ENCODE peak calls at places on chromosomes 1 and 21, in seven cellular contexts. One of them, this sample, is unnamed.

GRCh38 chr1:226643701-226644540 is 95.2 kb downstream of the ITPKB start:
- DNase-seq in neuronal stem cell: no peak
- DNase-seq in astrocyte of the spinal cord: no peak
- DNase-seq in dorsolateral prefrontal cortex: no peak
- DNase-seq in HFF-Myc: no peak
- DNase-seq in H7: no peak
- DNase-seq in CD4-positive, CD25-positive, alpha-beta regulatory T cell: peak
- DNase-seq in this sample: no peak

GRCh38 chr1:232627645-232628334 is 2.1 kb downstream of the SIPA1L2 start:
- DNase-seq in CD4-positive, CD25-positive, alpha-beta regulatory T cell: peak
- DNase-seq in neuronal stem cell: no peak
- DNase-seq in astrocyte of the spinal cord: peak
- DNase-seq in H7: peak
- DNase-seq in dorsolateral prefrontal cortex: no peak
- DNase-seq in HFF-Myc: no peak
- DNase-seq in this sample: no peak

GRCh38 chr1:47689894-47690293 is 252.1 kb downstream of the FOXD2 start:
- DNase-seq in H7: no peak
- DNase-seq in astrocyte of the spinal cord: no peak
- DNase-seq in neuronal stem cell: no peak
- DNase-seq in dorsolateral prefrontal cortex: no peak
- DNase-seq in CD4-positive, CD25-positive, alpha-beta regulatory T cell: no peak
- DNase-seq in HFF-Myc: no peak
- DNase-seq in this sample: no peak

GRCh38 chr1:87140831-87141540 is 187.7 kb upstream of the LMO4 start:
- DNase-seq in HFF-Myc: no peak
- DNase-seq in neuronal stem cell: no peak
- DNase-seq in CD4-positive, CD25-positive, alpha-beta regulatory T cell: no peak
- DNase-seq in H7: no peak
- DNase-seq in dorsolateral prefrontal cortex: no peak
- DNase-seq in astrocyte of the spinal cord: peak
- DNase-seq in this sample: no peak

GRCh38 chr1:115830963-115831362 is 10.0 kb downstream of the NHLH2 start:
- DNase-seq in neuronal stem cell: no peak
- DNase-seq in H7: no peak
- DNase-seq in CD4-positive, CD25-positive, alpha-beta regulatory T cell: no peak
- DNase-seq in HFF-Myc: no peak
- DNase-seq in astrocyte of the spinal cord: no peak
- DNase-seq in dorsolateral prefrontal cortex: no peak
- DNase-seq in this sample: no peak

GRCh38 chr1:163205513-163205912 is 2.8 kb upstream of the RGS5 start:
- DNase-seq in HFF-Myc: no peak
- DNase-seq in astrocyte of the spinal cord: peak
- DNase-seq in dorsolateral prefrontal cortex: no peak
- DNase-seq in H7: no peak
- DNase-seq in neuronal stem cell: no peak
- DNase-seq in CD4-positive, CD25-positive, alpha-beta regulatory T cell: no peak
- DNase-seq in this sample: no peak

GRCh38 chr21:21030311-21030710 is 32.1 kb downstream of the NCAM2 start:
- DNase-seq in CD4-positive, CD25-positive, alpha-beta regulatory T cell: no peak
- DNase-seq in astrocyte of the spinal cord: no peak
- DNase-seq in H7: no peak
- DNase-seq in neuronal stem cell: no peak
- DNase-seq in dorsolateral prefrontal cortex: no peak
- DNase-seq in HFF-Myc: no peak
- DNase-seq in this sample: no peak

GRCh38 chr1:87973901-87974300 is 645.2 kb downstream of the LMO4 start:
- DNase-seq in astrocyte of the spinal cord: no peak
- DNase-seq in H7: peak
- DNase-seq in dorsolateral prefrontal cortex: no peak
- DNase-seq in neuronal stem cell: no peak
- DNase-seq in HFF-Myc: no peak
- DNase-seq in CD4-positive, CD25-positive, alpha-beta regulatory T cell: no peak
- DNase-seq in this sample: no peak

GRCh38 chr1:8437286-8437685 is 119.4 kb downstream of the SLC45A1 start:
- DNase-seq in neuronal stem cell: no peak
- DNase-seq in astrocyte of the spinal cord: no peak
- DNase-seq in H7: peak
- DNase-seq in HFF-Myc: no peak
- DNase-seq in CD4-positive, CD25-positive, alpha-beta regulatory T cell: no peak
- DNase-seq in dorsolateral prefrontal cortex: no peak
- DNase-seq in this sample: no peak

GRCh38 chr1:203325004-203325417 is 19.7 kb downstream of the BTG2 start:
- DNase-seq in neuronal stem cell: peak
- DNase-seq in CD4-positive, CD25-positive, alpha-beta regulatory T cell: no peak
- DNase-seq in H7: peak
- DNase-seq in dorsolateral prefrontal cortex: no peak
- DNase-seq in HFF-Myc: no peak
- DNase-seq in astrocyte of the spinal cord: peak
- DNase-seq in this sample: no peak

GRCh38 chr1:8202182-8202905 is 115.6 kb upstream of the SLC45A1 start:
- DNase-seq in neuronal stem cell: no peak
- DNase-seq in CD4-positive, CD25-positive, alpha-beta regulatory T cell: no peak
- DNase-seq in dorsolateral prefrontal cortex: peak
- DNase-seq in H7: peak
- DNase-seq in HFF-Myc: no peak
- DNase-seq in astrocyte of the spinal cord: peak
- DNase-seq in this sample: peak

GRCh38 chr21:28885853-28886177 is 106.9 kb downstream of the LTN1 start:
- DNase-seq in astrocyte of the spinal cord: no peak
- DNase-seq in HFF-Myc: peak
- DNase-seq in CD4-positive, CD25-positive, alpha-beta regulatory T cell: no peak
- DNase-seq in dorsolateral prefrontal cortex: no peak
- DNase-seq in H7: no peak
- DNase-seq in neuronal stem cell: no peak
- DNase-seq in this sample: no peak

GRCh38 chr1:173328961-173329360 is 121.8 kb upstream of the TNFSF4 start:
- DNase-seq in HFF-Myc: no peak
- DNase-seq in H7: no peak
- DNase-seq in astrocyte of the spinal cord: peak
- DNase-seq in dorsolateral prefrontal cortex: no peak
- DNase-seq in neuronal stem cell: no peak
- DNase-seq in CD4-positive, CD25-positive, alpha-beta regulatory T cell: no peak
- DNase-seq in this sample: no peak

GRCh38 chr1:65994223-65994622 is 201.5 kb downstream of the PDE4B start:
- DNase-seq in HFF-Myc: no peak
- DNase-seq in H7: no peak
- DNase-seq in CD4-positive, CD25-positive, alpha-beta regulatory T cell: no peak
- DNase-seq in dorsolateral prefrontal cortex: no peak
- DNase-seq in astrocyte of the spinal cord: no peak
- DNase-seq in neuronal stem cell: no peak
- DNase-seq in this sample: no peak

GRCh38 chr1:83509229-83509870 is 489.6 kb downstream of the TTLL7 start:
- DNase-seq in dorsolateral prefrontal cortex: no peak
- DNase-seq in H7: no peak
- DNase-seq in HFF-Myc: no peak
- DNase-seq in astrocyte of the spinal cord: no peak
- DNase-seq in CD4-positive, CD25-positive, alpha-beta regulatory T cell: no peak
- DNase-seq in neuronal stem cell: no peak
- DNase-seq in this sample: no peak

GRCh38 chr1:205353612-205354011 is 3.1 kb downstream of the KLHDC8A start:
- DNase-seq in astrocyte of the spinal cord: no peak
- DNase-seq in dorsolateral prefrontal cortex: no peak
- DNase-seq in neuronal stem cell: no peak
- DNase-seq in HFF-Myc: no peak
- DNase-seq in H7: no peak
- DNase-seq in CD4-positive, CD25-positive, alpha-beta regulatory T cell: no peak
- DNase-seq in this sample: no peak

GRCh38 chr1:185681034-185681633 is 53.1 kb upstream of the HMCN1 start:
- DNase-seq in neuronal stem cell: peak
- DNase-seq in CD4-positive, CD25-positive, alpha-beta regulatory T cell: peak
- DNase-seq in HFF-Myc: peak
- DNase-seq in astrocyte of the spinal cord: peak
- DNase-seq in H7: peak
- DNase-seq in dorsolateral prefrontal cortex: no peak
- DNase-seq in this sample: no peak

GRCh38 chr1:184163674-184164470 is 112.3 kb downstream of the TSEN15 start:
- DNase-seq in HFF-Myc: no peak
- DNase-seq in CD4-positive, CD25-positive, alpha-beta regulatory T cell: no peak
- DNase-seq in astrocyte of the spinal cord: peak
- DNase-seq in neuronal stem cell: no peak
- DNase-seq in H7: peak
- DNase-seq in dorsolateral prefrontal cortex: no peak
- DNase-seq in this sample: peak

GRCh38 chr1:167777253-167777618 is 55.5 kb downstream of the MPZL1 start:
- DNase-seq in CD4-positive, CD25-positive, alpha-beta regulatory T cell: no peak
- DNase-seq in H7: no peak
- DNase-seq in HFF-Myc: no peak
- DNase-seq in dorsolateral prefrontal cortex: no peak
- DNase-seq in neuronal stem cell: no peak
- DNase-seq in astrocyte of the spinal cord: no peak
- DNase-seq in this sample: no peak

GRCh38 chr1:98749152-98749756 is 87.7 kb downstream of the SNX7 start:
- DNase-seq in H7: no peak
- DNase-seq in neuronal stem cell: no peak
- DNase-seq in dorsolateral prefrontal cortex: no peak
- DNase-seq in CD4-positive, CD25-positive, alpha-beta regulatory T cell: peak
- DNase-seq in astrocyte of the spinal cord: peak
- DNase-seq in HFF-Myc: no peak
- DNase-seq in this sample: no peak

GRCh38 chr1:99580451-99580850 is 65.5 kb upstream of the PALMD start:
- DNase-seq in CD4-positive, CD25-positive, alpha-beta regulatory T cell: no peak
- DNase-seq in H7: no peak
- DNase-seq in HFF-Myc: no peak
- DNase-seq in neuronal stem cell: no peak
- DNase-seq in dorsolateral prefrontal cortex: no peak
- DNase-seq in astrocyte of the spinal cord: no peak
- DNase-seq in this sample: no peak

GRCh38 chr1:153568367-153569099 is 2.9 kb upstream of the S100A2 start:
- DNase-seq in H7: peak
- DNase-seq in dorsolateral prefrontal cortex: peak
- DNase-seq in CD4-positive, CD25-positive, alpha-beta regulatory T cell: peak
- DNase-seq in HFF-Myc: peak
- DNase-seq in astrocyte of the spinal cord: peak
- DNase-seq in neuronal stem cell: peak
- DNase-seq in this sample: no peak
- H3K4me3 ChIP-seq in H7: peak
- H3K4me3 ChIP-seq in dorsolateral prefrontal cortex: no peak
- H3K4me3 ChIP-seq in CD4-positive, CD25-positive, alpha-beta regulatory T cell: peak
- H3K4me3 ChIP-seq in HFF-Myc: peak
- H3K4me3 ChIP-seq in astrocyte of the spinal cord: no peak
- H3K4me3 ChIP-seq in neuronal stem cell: no peak
- H3K4me3 ChIP-seq in this sample: peak

GRCh38 chr1:36585760-36586072 is 103.0 kb upstream of the CSF3R start:
- DNase-seq in astrocyte of the spinal cord: no peak
- DNase-seq in neuronal stem cell: no peak
- DNase-seq in CD4-positive, CD25-positive, alpha-beta regulatory T cell: no peak
- DNase-seq in dorsolateral prefrontal cortex: no peak
- DNase-seq in HFF-Myc: no peak
- DNase-seq in H7: no peak
- DNase-seq in this sample: no peak
- H3K4me3 ChIP-seq in astrocyte of the spinal cord: no peak
- H3K4me3 ChIP-seq in neuronal stem cell: no peak
- H3K4me3 ChIP-seq in CD4-positive, CD25-positive, alpha-beta regulatory T cell: no peak
- H3K4me3 ChIP-seq in dorsolateral prefrontal cortex: no peak
- H3K4me3 ChIP-seq in HFF-Myc: no peak
- H3K4me3 ChIP-seq in H7: no peak
- H3K4me3 ChIP-seq in this sample: no peak

DNA sequence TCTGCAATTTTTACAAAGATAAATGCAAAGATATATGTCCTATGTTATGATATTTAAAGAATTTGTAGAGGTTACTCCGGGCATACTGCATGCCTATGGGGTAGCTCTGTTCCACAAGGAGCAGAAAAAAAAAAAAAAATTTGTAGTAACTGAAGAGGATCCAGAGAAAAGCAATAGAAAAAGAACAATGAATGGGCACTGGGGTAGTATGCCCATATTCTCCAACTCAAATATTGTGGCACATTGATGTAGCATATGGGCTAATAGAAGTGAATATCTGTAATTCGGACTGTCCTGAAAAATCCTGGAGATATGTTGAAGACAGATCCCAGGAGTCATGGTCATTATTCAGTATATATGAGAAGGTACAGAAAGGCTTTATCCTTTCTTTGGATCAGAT is 1.1 kb upstream of the AKIRIN1 start:
- DNase-seq in astrocyte of the spinal cord: no peak
- DNase-seq in H7: no peak
- DNase-seq in dorsolateral prefrontal cortex: no peak
- DNase-seq in CD4-positive, CD25-positive, alpha-beta regulatory T cell: no peak
- DNase-seq in neuronal stem cell: no peak
- DNase-seq in HFF-Myc: no peak
- DNase-seq in this sample: no peak
- H3K4me3 ChIP-seq in astrocyte of the spinal cord: no peak
- H3K4me3 ChIP-seq in H7: no peak
- H3K4me3 ChIP-seq in dorsolateral prefrontal cortex: peak
- H3K4me3 ChIP-seq in CD4-positive, CD25-positive, alpha-beta regulatory T cell: peak
- H3K4me3 ChIP-seq in neuronal stem cell: no peak
- H3K4me3 ChIP-seq in HFF-Myc: no peak
- H3K4me3 ChIP-seq in this sample: no peak

GRCh38 chr21:34020005-34020847 is 53.2 kb upstream of the MRPS6 start:
- DNase-seq in CD4-positive, CD25-positive, alpha-beta regulatory T cell: no peak
- DNase-seq in dorsolateral prefrontal cortex: no peak
- DNase-seq in astrocyte of the spinal cord: no peak
- DNase-seq in HFF-Myc: no peak
- DNase-seq in H7: no peak
- DNase-seq in neuronal stem cell: no peak
- DNase-seq in this sample: no peak

GRCh38 chr21:34020934-34021553 is 52.3 kb upstream of the MRPS6 start:
- DNase-seq in dorsolateral prefrontal cortex: no peak
- DNase-seq in H7: no peak
- DNase-seq in CD4-positive, CD25-positive, alpha-beta regulatory T cell: no peak
- DNase-seq in astrocyte of the spinal cord: no peak
- DNase-seq in neuronal stem cell: no peak
- DNase-seq in HFF-Myc: no peak
- DNase-seq in this sample: no peak

GRCh38 chr21:34018910-34019309 is 54.5 kb upstream of the MRPS6 start:
- DNase-seq in CD4-positive, CD25-positive, alpha-beta regulatory T cell: no peak
- DNase-seq in dorsolateral prefrontal cortex: no peak
- DNase-seq in HFF-Myc: no peak
- DNase-seq in H7: no peak
- DNase-seq in astrocyte of the spinal cord: no peak
- DNase-seq in neuronal stem cell: no peak
- DNase-seq in this sample: no peak

GRCh38 chr21:34018185-34018584 is 55.2 kb upstream of the MRPS6 start:
- DNase-seq in H7: no peak
- DNase-seq in neuronal stem cell: no peak
- DNase-seq in astrocyte of the spinal cord: no peak
- DNase-seq in HFF-Myc: no peak
- DNase-seq in CD4-positive, CD25-positive, alpha-beta regulatory T cell: no peak
- DNase-seq in dorsolateral prefrontal cortex: no peak
- DNase-seq in this sample: no peak

GRCh38 chr21:34019402-34019801 is 54.0 kb upstream of the MRPS6 start:
- DNase-seq in CD4-positive, CD25-positive, alpha-beta regulatory T cell: no peak
- DNase-seq in astrocyte of the spinal cord: no peak
- DNase-seq in H7: no peak
- DNase-seq in HFF-Myc: no peak
- DNase-seq in neuronal stem cell: no peak
- DNase-seq in dorsolateral prefrontal cortex: no peak
- DNase-seq in this sample: no peak
- H3K4me3 ChIP-seq in CD4-positive, CD25-positive, alpha-beta regulatory T cell: no peak
- H3K4me3 ChIP-seq in astrocyte of the spinal cord: no peak
- H3K4me3 ChIP-seq in H7: no peak
- H3K4me3 ChIP-seq in HFF-Myc: no peak
- H3K4me3 ChIP-seq in neuronal stem cell: no peak
- H3K4me3 ChIP-seq in dorsolateral prefrontal cortex: no peak
- H3K4me3 ChIP-seq in this sample: no peak

This sample was measured in AG04449.